ENCODE peak calls at places on chromosomes 11 and 22, in five cellular contexts. D, Q, U, Z and G are unnamed samples.

GRCh38 chr22:24500251-24500820 is 5.2 kb downstream of the UPB1 start:
- DNase-seq in D (no peak), Q (no peak), U (no peak), Z (no peak), G (no peak)

GRCh38 chr11:2724653-2725366 is 25.0 kb upstream of the KCNQ1OT1 start:
- DNase-seq in D (no peak), Q (no peak), U (no peak), Z (no peak), G (no peak)

GRCh38 chr11:22192289-22192641 is 620 bp upstream of the ANO5 start:
- DNase-seq in D (no peak), Q (peak; percentile 59), U (no peak), Z (peak; percentile 8), G (no peak)

GRCh38 chr11:123429851-123430735 is at the start of gene GRAMD1B:
- DNase-seq in D (peak; percentile 41), Q (peak; percentile 17), U (peak; percentile 46), Z (no peak), G (peak; percentile 69)

GRCh38 chr11:110022548-110022947 is 70.6 kb upstream of the ZC3H12C start:
- DNase-seq in D (no peak), Q (no peak), U (no peak), Z (no peak), G (no peak)

GRCh38 chr22:46119729-46120419 is 30.5 kb upstream of the PPARA start:
- DNase-seq in D (peak; percentile 75), Q (peak; percentile 16), U (no peak), Z (no peak), G (no peak)

GRCh38 chr11:71197096-71197495 is 55.3 kb downstream of the SHANK2 start:
- DNase-seq in D (no peak), Q (no peak), U (no peak), Z (no peak), G (no peak)

GRCh38 chr11:47507016-47507631 is 45.8 kb downstream of the CELF1 start:
- DNase-seq in D (no peak), Q (no peak), U (no peak), Z (no peak), G (no peak)

GRCh38 chr22:32469799-32470212 is 4.8 kb upstream of the FBXO7 start:
- DNase-seq in D (peak; percentile 7), Q (peak; percentile 12), U (no peak), Z (no peak), G (no peak)

GRCh38 chr11:107018274-107018901 is at the start of gene GUCY1A2:
- DNase-seq in D (no peak), Q (peak; percentile 25), U (no peak), Z (no peak), G (no peak)